ENCODE peak calls at places on chromosomes 1 and 21, in six cellular contexts. Z is H1, C is IMR-90, G is H9, R is trophoblast cell, T is mesenchymal stem cell. B is an unnamed sample.

GRCh38 chr21:45894891-45895777 is 86.4 kb upstream of the COL6A1 start:
- DNase-seq in Z (no peak), C (no peak), G (no peak), R (no peak), T (no peak), B (no peak)

GRCh38 chr21:38170705-38171682 is 85.8 kb upstream of the KCNJ15 start:
- DNase-seq in Z (peak; percentile 51), C (peak; percentile 29), G (no peak), R (peak; percentile 7), T (peak; percentile 66), B (no peak)

GRCh38 chr1:45250544-45250943 is 44.1 kb upstream of the ZSWIM5 start:
- DNase-seq in Z (no peak), C (no peak), G (no peak), R (no peak), T (no peak), B (no peak)

GRCh38 chr1:84298688-84299535 is 2.6 kb upstream of the SAMD13 start:
- DNase-seq in Z (peak; percentile 74), C (no peak), G (peak; percentile 63), R (peak; percentile 54), T (peak; percentile 59), B (no peak)

GRCh38 chr1:229336345-229336744 is 6.5 kb downstream of the CCSAP start:
- DNase-seq in Z (no peak), C (no peak), G (no peak), R (no peak), T (no peak), B (no peak)

GRCh38 chr1:216847385-216848036 is 124.3 kb upstream of the ESRRG start:
- DNase-seq in Z (no peak), C (peak; percentile 78), G (no peak), R (peak; percentile 3), T (no peak), B (no peak)

GRCh38 chr1:73065585-73065984 is 783.2 kb upstream of the NEGR1 start:
- DNase-seq in Z (no peak), C (no peak), G (peak; percentile 54), R (peak; percentile 74), T (peak; percentile 23), B (peak; percentile 75)

GRCh38 chr1:160028426-160028825 is 3.4 kb downstream of the PIGM start:
- DNase-seq in Z (no peak), C (no peak), G (no peak), R (no peak), T (no peak), B (no peak)

GRCh38 chr21:42474043-42474831 is 21.8 kb downstream of the RSPH1 start:
- DNase-seq in Z (no peak), C (no peak), G (peak; percentile 71), R (peak; percentile 41), T (peak; percentile 26), B (no peak)

GRCh38 chr1:2486558-2486957 is 10.5 kb downstream of the PLCH2 start:
- DNase-seq in Z (no peak), C (no peak), G (no peak), R (no peak), T (no peak), B (no peak)

GRCh38 chr1:111864862-111865261 is 109.2 kb downstream of the DDX20 start:
- DNase-seq in Z (no peak), C (no peak), G (no peak), R (no peak), T (no peak), B (no peak)

GRCh38 chr21:32306021-32306780 is 7.5 kb downstream of the MRAP start:
- DNase-seq in Z (peak; percentile 89), C (no peak), G (peak; percentile 96), R (no peak), T (peak; percentile 20), B (peak; percentile 55)

GRCh38 chr1:75615664-75616435 is 4.9 kb upstream of the SLC44A5 start:
- DNase-seq in Z (peak; percentile 73), C (peak; percentile 21), G (peak; percentile 42), R (peak; percentile 61), T (peak; percentile 43), B (peak; percentile 64)

GRCh38 chr1:185279571-185279970 is 37.5 kb downstream of the IVNS1ABP start:
- DNase-seq in Z (no peak), C (peak; percentile 66), G (no peak), R (no peak), T (no peak), B (no peak)

GRCh38 chr1:1347026-1347595 is 2.1 kb downstream of the DVL1 start:
- DNase-seq in Z (no peak), C (no peak), G (no peak), R (no peak), T (no peak), B (no peak)

GRCh38 chr1:167439301-167439988 is 78.9 kb downstream of the CD247 start:
- DNase-seq in Z (peak; percentile 79), C (peak; percentile 28), G (peak; percentile 75), R (peak; percentile 50), T (peak; percentile 51), B (peak; percentile 60)

GRCh38 chr1:56142301-56142700 is 437.1 kb downstream of the PLPP3 start:
- DNase-seq in Z (no peak), C (no peak), G (no peak), R (no peak), T (no peak), B (no peak)

GRCh38 chr1:37085393-37085792 is 51.1 kb upstream of the GRIK3 start:
- DNase-seq in Z (no peak), C (no peak), G (peak; percentile 57), R (peak; percentile 17), T (no peak), B (no peak)

GRCh38 chr1:176854725-176855433 is 309.6 kb downstream of the ASTN1 start:
- DNase-seq in Z (no peak), C (no peak), G (no peak), R (no peak), T (no peak), B (no peak)

GRCh38 chr1:183635112-183635605 is 424 bp downstream of the ARPC5 start:
- DNase-seq in Z (peak; percentile 64), C (no peak), G (no peak), R (peak; percentile 46), T (no peak), B (no peak)

GRCh38 chr1:31515061-31515775 is 61.1 kb upstream of the TINAGL1 start:
- DNase-seq in Z (no peak), C (no peak), G (no peak), R (no peak), T (no peak), B (no peak)

GRCh38 chr1:100736324-100736723 is 16.8 kb downstream of the VCAM1 start:
- DNase-seq in Z (no peak), C (peak; percentile 36), G (no peak), R (no peak), T (peak; percentile 43), B (no peak)

GRCh38 chr1:30190481-30191153 is 532.8 kb downstream of the MATN1 start:
- DNase-seq in Z (peak; percentile 3), C (no peak), G (no peak), R (no peak), T (no peak), B (no peak)

GRCh38 chr1:22900451-22900850 is 72.2 kb downstream of the LACTBL1 start:
- DNase-seq in Z (no peak), C (no peak), G (no peak), R (no peak), T (no peak), B (no peak)

GRCh38 chr1:19342077-19342775 is 30.1 kb downstream of the SLC66A1 start:
- DNase-seq in Z (no peak), C (no peak), G (no peak), R (peak; percentile 7), T (no peak), B (no peak)

GRCh38 chr1:8409107-8409506 is 91.2 kb downstream of the SLC45A1 start:
- DNase-seq in Z (no peak), C (peak; percentile 81), G (no peak), R (peak; percentile 50), T (peak; percentile 90), B (no peak)

GRCh38 chr1:40620586-40620985 is 44.9 kb downstream of the RIMS3 start:
- DNase-seq in Z (no peak), C (no peak), G (no peak), R (no peak), T (no peak), B (no peak)

GRCh38 chr1:1021010-1021845 is 1.3 kb downstream of the AGRN start:
- DNase-seq in Z (no peak), C (peak; percentile 72), G (no peak), R (no peak), T (peak; percentile 82), B (no peak)

DNA sequence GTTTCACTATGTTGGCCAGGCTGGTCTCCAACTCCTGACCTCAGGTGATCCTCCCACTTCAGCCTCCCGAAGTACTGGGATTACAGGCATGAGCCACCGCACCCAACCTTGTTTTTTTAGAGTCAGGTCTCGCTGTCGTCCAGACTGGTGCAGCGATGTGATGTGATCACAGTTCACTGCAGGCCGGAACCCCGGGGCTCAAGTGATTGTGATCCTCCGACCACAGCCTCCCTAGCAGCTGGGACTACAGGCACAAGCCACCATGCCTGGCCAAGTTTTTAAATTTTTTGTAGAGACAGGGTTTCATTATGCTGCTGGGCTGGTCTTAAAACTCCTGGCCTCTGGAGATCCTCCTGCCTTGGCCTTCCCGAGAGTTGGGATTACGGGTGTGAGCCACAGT is 46.1 kb upstream of the LIN9 start:
- DNase-seq in Z (no peak), C (no peak), G (no peak), R (no peak), T (no peak), B (no peak)
- H3K27ac ChIP-seq in Z (no peak overlapping the region), C (no peak overlapping the region), G (no peak overlapping the region), R (no peak overlapping the region), T (no peak overlapping the region), B (no peak overlapping the region)

GRCh38 chr1:211336161-211336560 is 9.5 kb downstream of the TRAF5 start:
- DNase-seq in Z (no peak), C (no peak), G (no peak), R (no peak), T (no peak), B (no peak)
- H3K79me1 ChIP-seq in Z (peaks cover 6% of the 10 kb centered on the region), C (peaks cover 26% of the 10 kb centered on the region), G (no peaks in the 10 kb centered on the region), R (no peaks in the 10 kb centered on the region), T (peaks cover 47% of the 10 kb centered on the region), B (peaks cover 8% of the 10 kb centered on the region)

GRCh38 chr1:244576259-244576892 is 76.5 kb upstream of the DESI2 start:
- DNase-seq in Z (no peak), C (no peak), G (no peak), R (no peak), T (no peak), B (no peak)
- H3K9me3 ChIP-seq in Z (no peaks in the 10 kb centered on the region), C (peaks cover 36% of the 10 kb centered on the region), G (peaks cover 23% of the 10 kb centered on the region), R (peaks cover 19% of the 10 kb centered on the region), T (peaks cover 92% of the 10 kb centered on the region), B (peaks cover 21% of the 10 kb centered on the region)

DNA sequence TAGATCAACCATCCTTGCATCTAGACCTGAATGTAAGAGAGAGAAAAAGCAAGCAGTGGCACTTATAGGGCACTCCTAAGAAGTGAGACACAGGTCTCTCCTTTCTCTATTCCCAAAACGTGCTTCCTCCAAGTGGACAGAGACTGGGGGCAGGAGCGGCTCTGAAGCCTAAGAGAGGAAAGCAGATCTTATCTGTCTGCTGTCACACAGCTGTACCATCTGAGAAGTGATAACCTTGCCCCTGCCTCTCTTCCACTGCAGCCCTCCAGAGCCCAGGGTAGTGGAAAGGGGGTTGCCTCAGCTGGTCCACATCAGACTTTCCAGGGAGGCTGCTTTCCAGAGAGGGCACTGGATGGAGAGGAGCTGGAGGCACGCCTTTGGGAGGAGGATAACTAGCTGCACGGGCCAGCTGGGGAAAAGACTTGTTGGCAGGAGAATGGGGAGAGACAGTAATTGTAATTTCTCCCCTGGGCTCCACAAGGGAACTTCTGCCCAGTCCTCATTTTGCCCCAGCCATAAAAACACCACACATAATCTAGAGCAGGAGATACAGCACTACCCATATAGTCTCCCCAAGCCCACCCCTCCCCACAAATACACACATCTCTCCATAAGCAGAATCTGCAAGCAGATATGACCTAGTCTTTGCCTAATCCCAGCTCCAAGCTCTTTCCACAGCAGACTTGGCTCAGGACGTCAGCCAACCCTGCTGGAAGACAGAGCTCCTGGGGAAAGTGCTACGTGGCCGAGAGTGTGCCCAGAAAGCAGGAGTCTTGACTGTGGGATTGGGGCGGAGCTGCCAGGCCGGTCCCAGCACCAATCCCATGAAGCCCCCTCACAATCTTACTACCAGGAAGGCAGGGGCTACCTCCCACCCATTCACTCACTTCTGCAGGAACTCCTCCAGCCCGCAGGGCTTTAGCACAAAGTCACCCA is 31.2 kb downstream of the PIK3C2B start:
- DNase-seq in Z (no peak), C (no peak), G (no peak), R (no peak), T (no peak), B (no peak)
- H3K27ac ChIP-seq in Z (no peak overlapping the region), C (no peak overlapping the region), G (no peak overlapping the region), R (no peak overlapping the region), T (no peak overlapping the region), B (no peak overlapping the region)